ENCODE peak calls at places on chromosomes 7 and 10, in five cellular contexts. O, P, Q, D and X are unnamed samples.
A peak's percentile ranks its signal among the peaks of the same experiment; 100 is the strongest.

GRCh38 chr10:124683816-124684215 is 60.4 kb downstream of the FAM53B start:
- DNase-seq in O (no peak), P (no peak), Q (no peak), D (no peak), X (no peak)

GRCh38 chr7:140232959-140233649 is 56.3 kb upstream of the KDM7A start:
- DNase-seq in O (no peak), P (no peak), Q (no peak), D (no peak), X (no peak)

GRCh38 chr10:1572519-1573333 is 164.6 kb downstream of the ADARB2 start:
- DNase-seq in O (no peak), P (no peak), Q (no peak), D (no peak), X (no peak)

GRCh38 chr10:46223064-46223480 is 63.7 kb upstream of the ANTXRL start:
- DNase-seq in O (no peak), P (no peak), Q (no peak), D (no peak), X (no peak)

GRCh38 chr7:39700932-39701331 is 77.6 kb downstream of the RALA start:
- DNase-seq in O (peak; percentile 40), P (no peak), Q (no peak), D (no peak), X (no peak)

GRCh38 chr7:27678617-27679260 is 16.1 kb upstream of the HIBADH start:
- DNase-seq in O (no peak), P (no peak), Q (no peak), D (no peak), X (no peak)

GRCh38 chr7:44639701-44640321 is 33.4 kb downstream of the OGDH start:
- DNase-seq in O (peak; percentile 41), P (peak; percentile 47), Q (peak; percentile 21), D (no peak), X (no peak)

GRCh38 chr10:100970914-100971811 is 1.9 kb downstream of the SEMA4G start:
- DNase-seq in O (no peak), P (no peak), Q (no peak), D (no peak), X (no peak)

GRCh38 chr10:17831896-17832295 is 22.7 kb downstream of the MRC1 start:
- DNase-seq in O (no peak), P (no peak), Q (no peak), D (no peak), X (no peak)

GRCh38 chr7:27161214-27161720 is 4.1 kb downstream of the HOXA9 start:
- DNase-seq in O (peak; percentile 12), P (no peak), Q (no peak), D (no peak), X (no peak)

GRCh38 chr7:148914208-148914777 is 30.2 kb upstream of the EZH2 start:
- DNase-seq in O (no peak), P (no peak), Q (no peak), D (peak; percentile 37), X (no peak)

GRCh38 chr7:83648464-83649241 is at the start of gene SEMA3E:
- DNase-seq in O (peak; percentile 22), P (peak; percentile 59), Q (peak; percentile 70), D (no peak), X (no peak)

GRCh38 chr7:129388353-129389098 is 45.7 kb upstream of the STRIP2 start:
- DNase-seq in O (no peak), P (no peak), Q (no peak), D (no peak), X (no peak)

GRCh38 chr7:105164751-105165150 is 150.7 kb downstream of the KMT2E start:
- DNase-seq in O (no peak), P (no peak), Q (no peak), D (no peak), X (no peak)

GRCh38 chr10:79243211-79244067 is 103.8 kb upstream of the PPIF start:
- DNase-seq in O (peak; percentile 87), P (no peak), Q (peak; percentile 91), D (peak; percentile 50), X (peak; percentile 76)

GRCh38 chr10:36621346-36621745 is 504.1 kb upstream of the ANKRD30A start:
- DNase-seq in O (no peak), P (no peak), Q (no peak), D (no peak), X (no peak)

GRCh38 chr10:24908793-24909423 is 43.5 kb downstream of the PRTFDC1 start:
- DNase-seq in O (no peak), P (peak; percentile 75), Q (no peak), D (no peak), X (no peak)

GRCh38 chr10:31760674-31761081 is 168.0 kb downstream of the ARHGAP12 start:
- DNase-seq in O (no peak), P (no peak), Q (no peak), D (no peak), X (no peak)

GRCh38 chr7:44272981-44273380 is 52.4 kb downstream of the CAMK2B start:
- DNase-seq in O (no peak), P (no peak), Q (no peak), D (no peak), X (no peak)

GRCh38 chr10:6124666-6125065 is 35.8 kb downstream of the RBM17 start:
- DNase-seq in O (peak; percentile 67), P (no peak), Q (no peak), D (no peak), X (no peak)

GRCh38 chr7:128210590-128211570 is 30.2 kb upstream of the LEP start:
- DNase-seq in O (no peak), P (no peak), Q (no peak), D (no peak), X (no peak)

GRCh38 chr10:4246881-4247358 is 461.9 kb upstream of the KLF6 start:
- DNase-seq in O (no peak), P (peak; percentile 82), Q (no peak), D (no peak), X (no peak)

GRCh38 chr7:18384491-18385143 is 110.9 kb upstream of the HDAC9 start:
- DNase-seq in O (no peak), P (no peak), Q (peak; percentile 25), D (no peak), X (no peak)

GRCh38 chr10:47450442-47450841 is 33.5 kb downstream of the ANXA8 start:
- DNase-seq in O (no peak), P (no peak), Q (no peak), D (no peak), X (no peak)

GRCh38 chr7:128221929-128222403 is 19.1 kb upstream of the LEP start:
- DNase-seq in O (no peak), P (peak; percentile 69), Q (no peak), D (no peak), X (no peak)

GRCh38 chr10:119325131-119325530 is 117.8 kb downstream of the GRK5 start:
- DNase-seq in O (no peak), P (no peak), Q (no peak), D (no peak), X (no peak)

GRCh38 chr10:24703700-24704099 is 20.0 kb downstream of the ARHGAP21 start:
- DNase-seq in O (no peak), P (peak; percentile 85), Q (no peak), D (no peak), X (no peak)

GRCh38 chr7:29482056-29482455 is 81.6 kb upstream of the PRR15 start:
- DNase-seq in O (no peak), P (no peak), Q (no peak), D (no peak), X (no peak)

GRCh38 chr10:63003816-63004453 is 129.2 kb upstream of the NRBF2 start:
- DNase-seq in O (no peak), P (no peak), Q (no peak), D (no peak), X (no peak)

GRCh38 chr10:70763567-70763966 is 21.6 kb downstream of the TBATA start:
- DNase-seq in O (no peak), P (no peak), Q (no peak), D (no peak), X (no peak)

GRCh38 chr7:46927131-46927810 is 654.6 kb downstream of the TNS3 start:
- DNase-seq in O (no peak), P (no peak), Q (no peak), D (no peak), X (no peak)

GRCh38 chr10:91381562-91381923 is 28.6 kb upstream of the HECTD2 start:
- DNase-seq in O (peak; percentile 59), P (peak; percentile 10), Q (peak; percentile 7), D (no peak), X (no peak)

GRCh38 chr7:50470250-50471163 is 20.4 kb upstream of the FIGNL1 start:
- DNase-seq in O (no peak), P (no peak), Q (no peak), D (no peak), X (no peak)

GRCh38 chr7:159153511-159153910 is 8.8 kb upstream of the VIPR2 start:
- DNase-seq in O (no peak), P (no peak), Q (no peak), D (no peak), X (no peak)

GRCh38 chr7:150875791-150876190 is 23.5 kb downstream of the AOC1 start:
- DNase-seq in O (no peak), P (no peak), Q (no peak), D (no peak), X (no peak)

GRCh38 chr10:6140141-6140841 is 51.5 kb downstream of the RBM17 start:
- DNase-seq in O (no peak), P (no peak), Q (peak; percentile 63), D (no peak), X (no peak)